ENCODE peak calls at places on chromosomes 5 and 9, in eight cellular contexts. N is naive thymus-derived CD4-positive, alpha-beta T cell; U is amygdala; W is GM18507; X is GDM1; L is stimulated activated CD8-positive, alpha-beta memory T cell treated with anti-CD3 and anti-CD28 coated beads, Interleukin-2, amount 100 ng/mL, for 1 hour; R is OCI-M1; E is GM04503. M is an unnamed sample.
A peak's percentile ranks its signal among the peaks of the same experiment; 100 is the strongest.

GRCh38 chr5:165858118-165858517 is 2352.7 kb downstream of the MAT2B start:
- DNase-seq in L (no peak), W (no peak), N (no peak), E (no peak), R (no peak), U (no peak), X (no peak), M (no peak)

GRCh38 chr5:160363661-160364060 is 6.8 kb downstream of the C1QTNF2 start:
- DNase-seq in X (no peak), R (no peak), L (no peak), U (no peak), E (no peak), N (no peak), W (no peak), M (no peak)

GRCh38 chr5:139969318-139969717 is 73.8 kb downstream of the NRG2 start:
- DNase-seq in E (no peak), W (no peak), N (no peak), U (no peak), L (no peak), X (no peak), R (no peak), M (no peak)

GRCh38 chr5:174552428-174552827 is 172.0 kb upstream of the MSX2 start:
- DNase-seq in X (no peak), L (no peak), R (no peak), W (no peak), E (no peak), N (no peak), U (no peak), M (no peak)

GRCh38 chr5:151906246-151906645 is 18.4 kb downstream of the GLRA1 start:
- DNase-seq in U (no peak), E (no peak), N (no peak), L (no peak), X (no peak), W (no peak), R (no peak), M (no peak)

GRCh38 chr9:79757906-79758669 is 186.3 kb downstream of the TLE4 start:
- DNase-seq in E (no peak), R (peak; percentile 17), L (no peak), N (no peak), U (no peak), X (no peak), W (no peak), M (no peak)

GRCh38 chr5:142023836-142024235 is 11.0 kb upstream of the GNPDA1 start:
- DNase-seq in E (no peak), W (no peak), R (no peak), X (no peak), N (no peak), L (no peak), U (no peak), M (no peak)

GRCh38 chr5:78515665-78516064 is 132.9 kb downstream of the LHFPL2 start:
- DNase-seq in R (peak; percentile 12), X (no peak), N (no peak), U (no peak), L (no peak), E (no peak), W (no peak), M (no peak)

M was measured in GM20000.